ENCODE peak calls at places on chromosome 16, in four cellular contexts. W is GM13976; Z is stimulated activated CD4-positive, alpha-beta T cell treated with anti-CD3 and anti-CD28 coated beads, Interleukin-1b, Interleukin-23, amount 100 ng/mL, for 24 hours; M is NCI-H526. S is an unnamed sample.

GRCh38 chr16:55487048-55487803 is 8.2 kb downstream of the MMP2 start:
- DNase-seq in M (no peak), Z (no peak), W (no peak), S (no peak)

GRCh38 chr16:23013484-23013883 is 135.8 kb downstream of the USP31 start:
- DNase-seq in Z (no peak), W (no peak), M (no peak), S (peak)

GRCh38 chr16:80804061-80804450 is 342 bp downstream of the CDYL2 start:
- DNase-seq in Z (peak), W (peak), M (no peak), S (no peak)

GRCh38 chr16:84928679-84929420 is 82.5 kb downstream of the ZDHHC7 start:
- DNase-seq in W (no peak), Z (no peak), M (no peak), S (no peak)

GRCh38 chr16:66470556-66470955 is 43.5 kb downstream of the BEAN1 start:
- DNase-seq in Z (no peak), W (no peak), M (no peak), S (no peak)

GRCh38 chr16:20918486-20919239 is 18.1 kb downstream of the LYRM1 start:
- DNase-seq in Z (no peak), W (no peak), M (no peak), S (no peak)

GRCh38 chr16:15803608-15804007 is 53.2 kb downstream of the MYH11 start:
- DNase-seq in M (no peak), Z (no peak), W (no peak), S (no peak)

GRCh38 chr16:9906218-9906617 is 276.0 kb downstream of the GRIN2A start:
- DNase-seq in Z (no peak), M (no peak), W (no peak), S (no peak)

GRCh38 chr16:58031016-58031800 is 5.7 kb downstream of the MMP15 start:
- DNase-seq in W (no peak), M (no peak), Z (no peak), S (no peak)

GRCh38 chr16:69444873-69445517 is 20.6 kb downstream of the CYB5B start:
- DNase-seq in Z (no peak), W (no peak), M (no peak), S (no peak)

GRCh38 chr16:59697746-59698145 is 963.6 kb upstream of the GOT2 start:
- DNase-seq in M (no peak), W (no peak), Z (no peak), S (no peak)

GRCh38 chr16:67013238-67013822 is 15.6 kb upstream of the CBFB start:
- DNase-seq in Z (no peak), W (peak), M (no peak), S (no peak)

GRCh38 chr16:57807968-57808528 is 5.8 kb upstream of the KIFC3 start:
- DNase-seq in W (peak), M (no peak), Z (peak), S (peak)

GRCh38 chr16:17448640-17449638 is 21.8 kb downstream of the XYLT1 start:
- DNase-seq in M (no peak), W (peak), Z (no peak), S (no peak)

GRCh38 chr16:70696952-70697600 is 11.2 kb upstream of the MTSS2 start:
- DNase-seq in Z (no peak), M (no peak), W (no peak), S (no peak)

GRCh38 chr16:14302031-14302398 is 230.9 kb downstream of the MRTFB start:
- DNase-seq in W (peak), Z (no peak), M (no peak), S (peak)

GRCh38 chr16:67415872-67416793 is at the start of gene ZDHHC1:
- DNase-seq in M (no peak), Z (no peak), W (peak), S (peak)

GRCh38 chr16:76280421-76280820 is 3.2 kb downstream of the CNTNAP4 start:
- DNase-seq in M (no peak), W (no peak), Z (no peak), S (no peak)

GRCh38 chr16:51166116-51166515 is 15.0 kb upstream of the SALL1 start:
- DNase-seq in Z (no peak), W (no peak), M (no peak), S (no peak)

GRCh38 chr16:70250748-70251650 is 741 bp downstream of the EXOSC6 start:
- DNase-seq in M (no peak), W (peak), Z (peak), S (no peak)

GRCh38 chr16:49365711-49366509 is 7.7 kb upstream of the C16orf78 start:
- DNase-seq in M (no peak), W (no peak), Z (no peak), S (no peak)